ENCODE peak calls at places on chromosomes 2 and 18, in four cellular contexts. F is anterior cingulate cortex, Q is heart right ventricle, V is tibial artery. A is an unnamed sample.

GRCh38 chr2:188813846-188814245 is 160.3 kb upstream of the COL3A1 start:
- DNase-seq in F (no peak), Q (no peak), V (no peak), A (no peak)

GRCh38 chr2:38432827-38433606 is 55.9 kb upstream of the ATL2 start:
- DNase-seq in F (no peak), Q (no peak), V (peak), A (no peak)

GRCh38 chr2:223416826-223417610 is 185.1 kb downstream of the SCG2 start:
- DNase-seq in F (no peak), Q (peak), V (no peak), A (no peak)

GRCh38 chr2:60051991-60052390 is 501.5 kb downstream of the BCL11A start:
- DNase-seq in F (no peak), Q (no peak), V (no peak), A (no peak)

GRCh38 chr2:144703852-144704324 is 184.0 kb upstream of the ZEB2 start:
- DNase-seq in F (no peak), Q (no peak), V (peak), A (peak)

GRCh38 chr2:218877891-218878290 is 2.8 kb upstream of the WNT10A start:
- DNase-seq in F (no peak), Q (no peak), V (no peak), A (no peak)

GRCh38 chr18:11387880-11388279 is 221.5 kb upstream of the SLC35G4 start:
- DNase-seq in F (no peak), Q (peak), V (peak), A (peak)

GRCh38 chr2:225894240-225894980 is 494.9 kb downstream of the NYAP2 start:
- DNase-seq in F (no peak), Q (no peak), V (no peak), A (no peak)

GRCh38 chr2:150548527-150548926 is 61.1 kb upstream of the RND3 start:
- DNase-seq in F (no peak), Q (no peak), V (no peak), A (no peak)

GRCh38 chr2:112275314-112275886 is at the start of gene ZC3H6:
- DNase-seq in F (peak), Q (peak), V (peak), A (peak)

GRCh38 chr18:79366177-79367094 is 29.3 kb upstream of the NFATC1 start:
- DNase-seq in F (no peak), Q (no peak), V (no peak), A (no peak)